ENCODE peak calls at places on chromosomes 1 and 21, in ten cellular contexts. One of them, this sample, is unnamed.
A peak's percentile ranks its signal among the peaks of the same experiment; 100 is the strongest.

GRCh38 chr1:168609133-168609715 is 32.8 kb downstream of the XCL1 start:
- DNase-seq in NCI-H1092: no peak
- DNase-seq in NCI-H345: no peak
- DNase-seq in brain pericyte: no peak
- DNase-seq in tibial nerve: peak; percentile 18
- DNase-seq in activated CD8-positive, alpha-beta memory T cell treated with anti-CD3 and anti-CD28 coated beads for 24 hours: no peak
- DNase-seq in bronchial epithelial cell: peak; percentile 17
- DNase-seq in M059J: peak; percentile 31
- DNase-seq in GM12865: no peak
- DNase-seq in right lobe of liver: no peak
- DNase-seq in this sample: no peak

GRCh38 chr1:204288061-204288588 is 71.6 kb downstream of the PLEKHA6 start:
- DNase-seq in NCI-H1092: no peak
- DNase-seq in NCI-H345: no peak
- DNase-seq in brain pericyte: no peak
- DNase-seq in tibial nerve: peak; percentile 33
- DNase-seq in activated CD8-positive, alpha-beta memory T cell treated with anti-CD3 and anti-CD28 coated beads for 24 hours: no peak
- DNase-seq in bronchial epithelial cell: peak; percentile 91
- DNase-seq in M059J: peak; percentile 41
- DNase-seq in GM12865: no peak
- DNase-seq in right lobe of liver: peak; percentile 86
- DNase-seq in this sample: peak; percentile 62

GRCh38 chr1:54340876-54341275 is 65.3 kb downstream of the SSBP3 start:
- DNase-seq in NCI-H1092: no peak
- DNase-seq in NCI-H345: no peak
- DNase-seq in brain pericyte: no peak
- DNase-seq in tibial nerve: no peak
- DNase-seq in activated CD8-positive, alpha-beta memory T cell treated with anti-CD3 and anti-CD28 coated beads for 24 hours: no peak
- DNase-seq in bronchial epithelial cell: no peak
- DNase-seq in M059J: no peak
- DNase-seq in GM12865: no peak
- DNase-seq in right lobe of liver: no peak
- DNase-seq in this sample: no peak

GRCh38 chr1:57517587-57518397 is 93.9 kb upstream of the DAB1 start:
- DNase-seq in NCI-H1092: no peak
- DNase-seq in NCI-H345: no peak
- DNase-seq in brain pericyte: no peak
- DNase-seq in tibial nerve: no peak
- DNase-seq in activated CD8-positive, alpha-beta memory T cell treated with anti-CD3 and anti-CD28 coated beads for 24 hours: no peak
- DNase-seq in bronchial epithelial cell: no peak
- DNase-seq in M059J: no peak
- DNase-seq in GM12865: no peak
- DNase-seq in right lobe of liver: no peak
- DNase-seq in this sample: no peak

GRCh38 chr1:170122366-170122765 is 23.4 kb upstream of the NTMT2 start:
- DNase-seq in NCI-H1092: no peak
- DNase-seq in NCI-H345: no peak
- DNase-seq in brain pericyte: no peak
- DNase-seq in tibial nerve: no peak
- DNase-seq in activated CD8-positive, alpha-beta memory T cell treated with anti-CD3 and anti-CD28 coated beads for 24 hours: no peak
- DNase-seq in bronchial epithelial cell: no peak
- DNase-seq in M059J: no peak
- DNase-seq in GM12865: no peak
- DNase-seq in right lobe of liver: no peak
- DNase-seq in this sample: no peak

GRCh38 chr1:15261155-15262002 is 14.4 kb downstream of the FHAD1 start:
- DNase-seq in NCI-H1092: no peak
- DNase-seq in NCI-H345: no peak
- DNase-seq in brain pericyte: no peak
- DNase-seq in tibial nerve: peak; percentile 43
- DNase-seq in activated CD8-positive, alpha-beta memory T cell treated with anti-CD3 and anti-CD28 coated beads for 24 hours: peak; percentile 64
- DNase-seq in bronchial epithelial cell: peak; percentile 36
- DNase-seq in M059J: no peak
- DNase-seq in GM12865: peak; percentile 50
- DNase-seq in right lobe of liver: peak; percentile 47
- DNase-seq in this sample: peak; percentile 56

GRCh38 chr1:154176341-154176740 is 15.6 kb downstream of the TPM3 start:
- DNase-seq in NCI-H1092: no peak
- DNase-seq in NCI-H345: no peak
- DNase-seq in brain pericyte: no peak
- DNase-seq in tibial nerve: peak; percentile 40
- DNase-seq in activated CD8-positive, alpha-beta memory T cell treated with anti-CD3 and anti-CD28 coated beads for 24 hours: no peak
- DNase-seq in bronchial epithelial cell: peak; percentile 54
- DNase-seq in M059J: peak; percentile 70
- DNase-seq in GM12865: no peak
- DNase-seq in right lobe of liver: no peak
- DNase-seq in this sample: no peak

GRCh38 chr1:230379928-230380327 is 46.2 kb downstream of the PGBD5 start:
- DNase-seq in NCI-H1092: no peak
- DNase-seq in NCI-H345: no peak
- DNase-seq in brain pericyte: no peak
- DNase-seq in tibial nerve: no peak
- DNase-seq in activated CD8-positive, alpha-beta memory T cell treated with anti-CD3 and anti-CD28 coated beads for 24 hours: no peak
- DNase-seq in bronchial epithelial cell: no peak
- DNase-seq in M059J: no peak
- DNase-seq in GM12865: no peak
- DNase-seq in right lobe of liver: no peak
- DNase-seq in this sample: no peak

GRCh38 chr1:89125571-89126233 is at the start of gene GBP2:
- DNase-seq in NCI-H1092: no peak
- DNase-seq in NCI-H345: no peak
- DNase-seq in brain pericyte: no peak
- DNase-seq in tibial nerve: peak; percentile 34
- DNase-seq in activated CD8-positive, alpha-beta memory T cell treated with anti-CD3 and anti-CD28 coated beads for 24 hours: peak; percentile 71
- DNase-seq in bronchial epithelial cell: peak; percentile 89
- DNase-seq in M059J: peak; percentile 92
- DNase-seq in GM12865: peak; percentile 10
- DNase-seq in right lobe of liver: no peak
- DNase-seq in this sample: no peak

GRCh38 chr21:44885615-44886014 is 12.1 kb upstream of the PTTG1IP start:
- DNase-seq in NCI-H1092: no peak
- DNase-seq in NCI-H345: no peak
- DNase-seq in brain pericyte: no peak
- DNase-seq in tibial nerve: no peak
- DNase-seq in activated CD8-positive, alpha-beta memory T cell treated with anti-CD3 and anti-CD28 coated beads for 24 hours: no peak
- DNase-seq in bronchial epithelial cell: no peak
- DNase-seq in M059J: no peak
- DNase-seq in GM12865: no peak
- DNase-seq in right lobe of liver: peak; percentile 79
- DNase-seq in this sample: no peak

GRCh38 chr1:227756172-227756959 is 21.1 kb downstream of the SNAP47 start:
- DNase-seq in NCI-H1092: no peak
- DNase-seq in NCI-H345: no peak
- DNase-seq in brain pericyte: no peak
- DNase-seq in tibial nerve: no peak
- DNase-seq in activated CD8-positive, alpha-beta memory T cell treated with anti-CD3 and anti-CD28 coated beads for 24 hours: no peak
- DNase-seq in bronchial epithelial cell: no peak
- DNase-seq in M059J: no peak
- DNase-seq in GM12865: peak; percentile 33
- DNase-seq in right lobe of liver: no peak
- DNase-seq in this sample: peak; percentile 46

GRCh38 chr21:45332415-45332814 is 44.7 kb upstream of the POFUT2 start:
- DNase-seq in NCI-H1092: no peak
- DNase-seq in NCI-H345: no peak
- DNase-seq in brain pericyte: no peak
- DNase-seq in tibial nerve: no peak
- DNase-seq in activated CD8-positive, alpha-beta memory T cell treated with anti-CD3 and anti-CD28 coated beads for 24 hours: no peak
- DNase-seq in bronchial epithelial cell: no peak
- DNase-seq in M059J: no peak
- DNase-seq in GM12865: no peak
- DNase-seq in right lobe of liver: no peak
- DNase-seq in this sample: no peak

GRCh38 chr1:241834733-241835377 is 13.1 kb upstream of the EXO1 start:
- DNase-seq in NCI-H1092: peak; percentile 12
- DNase-seq in NCI-H345: peak; percentile 39
- DNase-seq in brain pericyte: no peak
- DNase-seq in tibial nerve: no peak
- DNase-seq in activated CD8-positive, alpha-beta memory T cell treated with anti-CD3 and anti-CD28 coated beads for 24 hours: no peak
- DNase-seq in bronchial epithelial cell: peak; percentile 52
- DNase-seq in M059J: peak; percentile 60
- DNase-seq in GM12865: no peak
- DNase-seq in right lobe of liver: no peak
- DNase-seq in this sample: no peak

GRCh38 chr1:233294991-233295774 is at the start of gene PCNX2:
- DNase-seq in NCI-H1092: peak; percentile 56
- DNase-seq in NCI-H345: peak; percentile 76
- DNase-seq in brain pericyte: no peak
- DNase-seq in tibial nerve: no peak
- DNase-seq in activated CD8-positive, alpha-beta memory T cell treated with anti-CD3 and anti-CD28 coated beads for 24 hours: peak; percentile 86
- DNase-seq in bronchial epithelial cell: peak; percentile 76
- DNase-seq in M059J: peak; percentile 88
- DNase-seq in GM12865: peak; percentile 78
- DNase-seq in right lobe of liver: peak; percentile 38
- DNase-seq in this sample: peak; percentile 82

GRCh38 chr1:221778535-221779142 is 36.8 kb upstream of the DUSP10 start:
- DNase-seq in NCI-H1092: no peak
- DNase-seq in NCI-H345: no peak
- DNase-seq in brain pericyte: no peak
- DNase-seq in tibial nerve: no peak
- DNase-seq in activated CD8-positive, alpha-beta memory T cell treated with anti-CD3 and anti-CD28 coated beads for 24 hours: no peak
- DNase-seq in bronchial epithelial cell: no peak
- DNase-seq in M059J: no peak
- DNase-seq in GM12865: peak; percentile 88
- DNase-seq in right lobe of liver: no peak
- DNase-seq in this sample: no peak

GRCh38 chr1:211537253-211537652 is 41.7 kb downstream of the SLC30A1 start:
- DNase-seq in NCI-H1092: no peak
- DNase-seq in NCI-H345: no peak
- DNase-seq in brain pericyte: no peak
- DNase-seq in tibial nerve: no peak
- DNase-seq in activated CD8-positive, alpha-beta memory T cell treated with anti-CD3 and anti-CD28 coated beads for 24 hours: no peak
- DNase-seq in bronchial epithelial cell: peak; percentile 58
- DNase-seq in M059J: no peak
- DNase-seq in GM12865: no peak
- DNase-seq in right lobe of liver: no peak
- DNase-seq in this sample: no peak

GRCh38 chr1:227451062-227451461 is 112.3 kb upstream of the ZNF678 start:
- DNase-seq in NCI-H1092: no peak
- DNase-seq in NCI-H345: no peak
- DNase-seq in brain pericyte: no peak
- DNase-seq in tibial nerve: no peak
- DNase-seq in activated CD8-positive, alpha-beta memory T cell treated with anti-CD3 and anti-CD28 coated beads for 24 hours: no peak
- DNase-seq in bronchial epithelial cell: no peak
- DNase-seq in M059J: no peak
- DNase-seq in GM12865: no peak
- DNase-seq in right lobe of liver: no peak
- DNase-seq in this sample: no peak

GRCh38 chr1:226890331-226891108 is 20.1 kb downstream of the PSEN2 start:
- DNase-seq in NCI-H1092: no peak
- DNase-seq in NCI-H345: no peak
- DNase-seq in brain pericyte: no peak
- DNase-seq in tibial nerve: no peak
- DNase-seq in activated CD8-positive, alpha-beta memory T cell treated with anti-CD3 and anti-CD28 coated beads for 24 hours: no peak
- DNase-seq in bronchial epithelial cell: no peak
- DNase-seq in M059J: no peak
- DNase-seq in GM12865: no peak
- DNase-seq in right lobe of liver: no peak
- DNase-seq in this sample: no peak

GRCh38 chr1:206982216-206982615 is 12.0 kb upstream of the FCAMR start:
- DNase-seq in NCI-H1092: peak; percentile 55
- DNase-seq in NCI-H345: peak; percentile 50
- DNase-seq in brain pericyte: no peak
- DNase-seq in tibial nerve: peak; percentile 57
- DNase-seq in activated CD8-positive, alpha-beta memory T cell treated with anti-CD3 and anti-CD28 coated beads for 24 hours: peak; percentile 76
- DNase-seq in bronchial epithelial cell: no peak
- DNase-seq in M059J: peak; percentile 56
- DNase-seq in GM12865: peak; percentile 68
- DNase-seq in right lobe of liver: peak; percentile 44
- DNase-seq in this sample: no peak

GRCh38 chr21:31752352-31752751 is 20.4 kb upstream of the SCAF4 start:
- DNase-seq in NCI-H1092: no peak
- DNase-seq in NCI-H345: no peak
- DNase-seq in brain pericyte: no peak
- DNase-seq in tibial nerve: no peak
- DNase-seq in activated CD8-positive, alpha-beta memory T cell treated with anti-CD3 and anti-CD28 coated beads for 24 hours: no peak
- DNase-seq in bronchial epithelial cell: peak; percentile 91
- DNase-seq in M059J: peak; percentile 56
- DNase-seq in GM12865: no peak
- DNase-seq in right lobe of liver: no peak
- DNase-seq in this sample: no peak

GRCh38 chr1:81801834-81802531 is 1.2 kb downstream of the ADGRL2 start:
- DNase-seq in NCI-H1092: peak; percentile 32
- DNase-seq in NCI-H345: peak; percentile 46
- DNase-seq in brain pericyte: peak; percentile 26
- DNase-seq in tibial nerve: peak; percentile 9
- DNase-seq in activated CD8-positive, alpha-beta memory T cell treated with anti-CD3 and anti-CD28 coated beads for 24 hours: no peak
- DNase-seq in bronchial epithelial cell: peak; percentile 23
- DNase-seq in M059J: peak; percentile 32
- DNase-seq in GM12865: peak; percentile 14
- DNase-seq in right lobe of liver: peak; percentile 34
- DNase-seq in this sample: peak; percentile 6

GRCh38 chr1:79791488-79792211 is 785.1 kb upstream of the ADGRL4 start:
- DNase-seq in NCI-H1092: no peak
- DNase-seq in NCI-H345: no peak
- DNase-seq in brain pericyte: no peak
- DNase-seq in tibial nerve: no peak
- DNase-seq in activated CD8-positive, alpha-beta memory T cell treated with anti-CD3 and anti-CD28 coated beads for 24 hours: no peak
- DNase-seq in bronchial epithelial cell: no peak
- DNase-seq in M059J: no peak
- DNase-seq in GM12865: no peak
- DNase-seq in right lobe of liver: no peak
- DNase-seq in this sample: no peak

GRCh38 chr1:93566227-93566626 is 115.4 kb downstream of the BCAR3 start:
- DNase-seq in NCI-H1092: no peak
- DNase-seq in NCI-H345: no peak
- DNase-seq in brain pericyte: no peak
- DNase-seq in tibial nerve: no peak
- DNase-seq in activated CD8-positive, alpha-beta memory T cell treated with anti-CD3 and anti-CD28 coated beads for 24 hours: no peak
- DNase-seq in bronchial epithelial cell: no peak
- DNase-seq in M059J: no peak
- DNase-seq in GM12865: no peak
- DNase-seq in right lobe of liver: no peak
- DNase-seq in this sample: no peak